ENCODE peak calls at places on chromosomes 16 and 17, in five cellular contexts. U, P, V, F and G are unnamed samples. For H3K27me3, the result is how much of the 10 kb centered on the place peaks cover.

GRCh38 chr16:68070249-68070725 is 14.9 kb upstream of the NFATC3 start:
- DNase-seq in F (no peak), U (no peak), V (no peak), P (no peak), G (no peak)

GRCh38 chr17:80747469-80747868 is 202.8 kb downstream of the RPTOR start:
- DNase-seq in V (no peak), U (no peak), P (no peak), F (no peak), G (no peak)

GRCh38 chr17:63029520-63029919 is 63.5 kb downstream of the TANC2 start:
- DNase-seq in V (peak), F (no peak), U (peak), P (no peak), G (no peak)

GRCh38 chr16:11135167-11135973 is 120.6 kb downstream of the SOCS1 start:
- DNase-seq in P (no peak), U (no peak), V (peak), F (no peak), G (no peak)

GRCh38 chr16:27369806-27370205 is 32.2 kb upstream of the IL21R start:
- DNase-seq in F (no peak), V (peak), U (peak), P (no peak), G (no peak)

GRCh38 chr16:67236551-67237395 is 9.8 kb downstream of the TMEM208 start:
- DNase-seq in P (peak), F (peak), V (peak), U (peak), G (peak)

GRCh38 chr17:1362964-1363363 is 37.1 kb downstream of the YWHAE start:
- DNase-seq in P (no peak), F (peak), V (no peak), U (no peak), G (no peak)

GRCh38 chr16:27350006-27350405 is 36.2 kb downstream of the IL4R start:
- DNase-seq in U (no peak), P (no peak), F (no peak), V (no peak), G (no peak)

GRCh38 chr17:80168371-80168770 is 1.5 kb upstream of the CARD14 start:
- DNase-seq in P (no peak), U (peak), F (no peak), V (no peak), G (peak)

GRCh38 chr17:56808503-56808902 is 25.2 kb downstream of the C17orf67 start:
- DNase-seq in F (no peak), P (no peak), V (no peak), U (no peak), G (no peak)

GRCh38 chr16:61323456-61323855 is 712.8 kb downstream of the CDH8 start:
- DNase-seq in F (no peak), P (no peak), V (no peak), U (peak), G (peak)

GRCh38 chr17:7308625-7309433 is 1.4 kb downstream of the EIF5A start:
- DNase-seq in F (peak), U (peak), V (peak), P (peak), G (peak)

GRCh38 chr16:11234884-11235702 is 20.9 kb downstream of the SOCS1 start:
- DNase-seq in U (no peak), F (no peak), P (no peak), V (peak), G (no peak)

GRCh38 chr16:27243725-27244362 is 24.7 kb downstream of the NSMCE1 start:
- DNase-seq in F (no peak), V (no peak), U (no peak), P (no peak), G (no peak)

GRCh38 chr17:29196784-29197515 is 16.8 kb upstream of the MYO18A start:
- DNase-seq in F (no peak), V (no peak), P (no peak), U (no peak), G (no peak)

DNA sequence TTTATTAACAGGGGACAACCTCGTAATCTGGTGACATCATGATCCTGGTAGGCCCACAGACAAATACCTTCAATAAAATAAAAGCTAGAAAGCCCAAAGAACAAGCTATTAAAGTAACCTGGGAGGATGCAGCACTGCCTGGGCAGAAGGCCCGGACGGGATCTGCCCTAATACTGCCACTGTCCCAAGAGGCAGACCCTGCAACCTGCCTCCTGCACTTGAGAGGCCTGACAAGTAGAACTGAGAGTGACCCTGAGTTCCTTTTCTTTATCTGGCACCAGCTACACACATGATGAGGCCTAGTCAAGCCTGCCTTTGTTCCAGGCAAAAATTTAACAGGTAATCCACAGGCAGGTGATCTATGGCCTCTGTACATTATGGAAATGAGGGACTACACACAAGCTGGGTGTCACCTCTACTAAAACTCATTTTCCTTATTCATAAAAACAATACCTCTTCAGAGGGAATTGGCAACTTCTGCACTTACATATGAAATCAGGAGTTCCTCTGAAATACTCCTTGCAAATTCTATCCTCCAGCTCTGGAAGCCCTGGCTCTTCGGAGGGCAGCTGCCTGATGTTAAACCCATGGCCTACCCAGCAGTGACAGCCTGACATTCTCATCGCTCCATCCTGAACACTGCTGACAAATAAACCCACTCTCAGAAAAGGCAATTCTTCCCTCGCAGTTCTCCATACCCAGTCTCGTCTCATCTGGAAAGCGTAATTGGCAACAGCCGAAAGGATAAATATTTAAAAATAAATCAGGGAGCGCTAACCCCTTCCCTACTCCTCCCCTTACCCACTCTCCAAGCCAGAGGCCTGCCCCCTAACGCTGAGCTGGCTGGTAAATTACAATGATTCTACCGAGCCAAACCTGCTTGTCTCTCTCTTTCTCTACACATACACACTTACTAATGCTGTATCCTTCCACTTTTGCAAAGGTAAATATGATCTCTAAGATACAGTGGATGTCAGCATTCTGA is 2.5 kb upstream of the ZFHX3 start:
- DNase-seq in V (no peak), P (no peak), U (no peak), F (no peak), G (no peak)
- H3K27me3 ChIP-seq in V (under half), P (under half), U (under half), F (under half), G (under half)

GRCh38 chr16:88430524-88431446 is 22.3 kb upstream of the ZFPM1 start:
- DNase-seq in V (no peak), U (peak), P (peak), F (peak), G (no peak)
- H3K4me3 ChIP-seq in V (no peak), U (no peak), P (peak), F (peak), G (no peak)

GRCh38 chr17:33725675-33726271 is 432.7 kb upstream of the ASIC2 start:
- DNase-seq in F (peak), V (peak), U (peak), P (peak), G (peak)
- H3K27me3 ChIP-seq in F (under half), V (under half), U (under half), P (under half), G (under half)

DNA sequence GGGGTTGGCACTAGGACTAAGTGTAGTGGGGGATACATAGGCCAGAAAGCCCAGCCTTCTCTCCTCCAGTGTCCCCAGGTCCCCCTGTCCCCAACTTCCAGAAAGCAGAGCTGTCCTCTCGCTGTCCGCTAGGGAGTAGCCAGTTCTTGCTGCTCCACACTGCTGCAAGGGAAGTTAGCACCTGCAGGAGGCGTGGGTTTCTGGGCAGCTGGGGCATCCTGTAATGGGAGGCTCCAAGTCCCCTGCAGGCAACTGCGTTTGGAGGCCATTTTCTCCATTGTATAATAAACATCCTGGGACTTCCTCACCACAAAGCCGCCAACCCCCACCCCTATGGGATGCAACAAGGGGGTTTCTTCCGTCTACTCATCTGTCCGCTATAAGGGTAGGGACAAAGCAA is 1.7 kb downstream of the RPRML start:
- DNase-seq in P (no peak), F (peak), U (peak), V (peak), G (peak)
- H3K4me3 ChIP-seq in P (no peak), F (no peak), U (no peak), V (no peak), G (peak)

DNA sequence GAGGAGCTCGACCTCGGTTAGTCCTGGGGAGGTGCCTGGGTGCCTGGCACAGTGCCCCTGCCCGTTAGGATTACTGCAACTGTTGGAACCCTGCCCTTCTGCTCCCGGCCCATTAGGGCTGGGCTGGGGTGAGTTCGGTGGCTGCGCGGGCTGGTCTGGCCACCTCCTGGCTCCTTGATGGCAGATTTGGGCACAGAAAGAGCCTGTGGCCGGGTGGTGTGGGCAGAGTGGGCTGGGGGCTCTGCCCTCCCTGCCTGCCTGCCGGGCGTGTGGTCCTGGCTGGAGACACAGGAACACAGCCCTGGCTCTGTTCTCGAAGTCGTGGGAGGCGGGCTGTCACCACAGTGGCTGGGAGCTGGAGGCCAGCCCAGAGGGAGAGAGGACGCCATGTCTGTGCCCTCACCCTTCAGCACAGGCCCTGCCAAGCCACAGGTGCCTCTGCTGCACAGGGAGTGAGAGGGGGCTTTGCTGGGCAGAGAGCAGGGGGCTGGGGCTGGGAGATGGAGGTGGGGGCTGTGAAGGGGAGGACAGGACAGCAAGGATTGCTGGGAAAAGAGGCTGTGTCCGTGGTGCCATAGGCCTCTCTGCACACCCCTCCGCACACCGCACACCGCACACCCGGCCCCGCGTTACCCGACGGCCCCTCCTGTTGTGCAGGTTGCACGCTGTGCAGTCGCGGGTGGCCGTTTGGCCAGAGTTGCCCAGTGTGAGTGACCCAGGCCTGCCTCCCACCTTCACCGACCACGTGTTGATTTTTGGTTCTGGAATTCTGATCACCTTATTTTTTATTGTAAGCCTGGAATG is 236.6 kb upstream of the GSE1 start:
- DNase-seq in P (peak), U (peak), F (peak), V (no peak), G (no peak)
- H3K27me3 ChIP-seq in P (under half), U (under half), F (under half), V (under half), G (under half)

GRCh38 chr17:12252442-12252841 is 231.8 kb downstream of the MAP2K4 start:
- DNase-seq in V (no peak), F (no peak), P (no peak), U (no peak), G (no peak)

GRCh38 chr17:12254460-12254859 is 233.8 kb downstream of the MAP2K4 start:
- DNase-seq in U (no peak), V (no peak), P (no peak), F (no peak), G (no peak)

GRCh38 chr17:12256380-12256995 is 235.8 kb downstream of the MAP2K4 start:
- DNase-seq in F (peak), P (no peak), U (peak), V (peak), G (peak)

GRCh38 chr17:12250973-12251372 is 230.3 kb downstream of the MAP2K4 start:
- DNase-seq in P (no peak), F (no peak), V (no peak), U (no peak), G (no peak)
- H3K4me3 ChIP-seq in P (no peak), F (no peak), V (no peak), U (no peak), G (no peak)